ENCODE peak calls at places on chromosomes 3 and 15, in seven cellular contexts. One of them, this sample, is unnamed.

GRCh38 chr15:82647045-82647834 is at the start of gene CPEB1:
- DNase-seq in NCI-H2081: peak
- DNase-seq in HS-5: peak
- DNase-seq in H9: peak
- DNase-seq in progenitor cell of endocrine pancreas: no peak
- DNase-seq in neural crest cell: peak
- DNase-seq in posterior cingulate gyrus: peak
- DNase-seq in this sample: no peak

GRCh38 chr3:97721446-97721845 is 43.1 kb upstream of the ARL6 start:
- DNase-seq in H9: no peak
- DNase-seq in posterior cingulate gyrus: no peak
- DNase-seq in NCI-H2081: no peak
- DNase-seq in neural crest cell: no peak
- DNase-seq in HS-5: no peak
- DNase-seq in progenitor cell of endocrine pancreas: no peak
- DNase-seq in this sample: no peak

GRCh38 chr3:46869440-46869839 is 6.2 kb upstream of the MYL3 start:
- DNase-seq in neural crest cell: no peak
- DNase-seq in posterior cingulate gyrus: no peak
- DNase-seq in NCI-H2081: no peak
- DNase-seq in H9: no peak
- DNase-seq in HS-5: no peak
- DNase-seq in progenitor cell of endocrine pancreas: no peak
- DNase-seq in this sample: no peak

GRCh38 chr3:167228135-167228534 is 152.0 kb downstream of the ZBBX start:
- DNase-seq in NCI-H2081: no peak
- DNase-seq in HS-5: peak
- DNase-seq in neural crest cell: no peak
- DNase-seq in progenitor cell of endocrine pancreas: no peak
- DNase-seq in H9: no peak
- DNase-seq in posterior cingulate gyrus: no peak
- DNase-seq in this sample: peak

GRCh38 chr3:97911459-97911858 is 60.8 kb downstream of the RIOX2 start:
- DNase-seq in H9: no peak
- DNase-seq in neural crest cell: no peak
- DNase-seq in progenitor cell of endocrine pancreas: no peak
- DNase-seq in HS-5: no peak
- DNase-seq in NCI-H2081: no peak
- DNase-seq in posterior cingulate gyrus: no peak
- DNase-seq in this sample: no peak

GRCh38 chr3:29932662-29933316 is 651.9 kb downstream of the RBMS3 start:
- DNase-seq in H9: no peak
- DNase-seq in posterior cingulate gyrus: no peak
- DNase-seq in progenitor cell of endocrine pancreas: no peak
- DNase-seq in neural crest cell: no peak
- DNase-seq in HS-5: no peak
- DNase-seq in NCI-H2081: no peak
- DNase-seq in this sample: no peak

GRCh38 chr3:66076861-66077495 is 38.3 kb upstream of the MAGI1 start:
- DNase-seq in HS-5: peak
- DNase-seq in H9: no peak
- DNase-seq in posterior cingulate gyrus: no peak
- DNase-seq in neural crest cell: no peak
- DNase-seq in NCI-H2081: no peak
- DNase-seq in progenitor cell of endocrine pancreas: no peak
- DNase-seq in this sample: no peak

GRCh38 chr3:31341130-31341529 is 191.6 kb upstream of the STT3B start:
- DNase-seq in posterior cingulate gyrus: no peak
- DNase-seq in progenitor cell of endocrine pancreas: no peak
- DNase-seq in neural crest cell: no peak
- DNase-seq in HS-5: no peak
- DNase-seq in H9: peak
- DNase-seq in NCI-H2081: no peak
- DNase-seq in this sample: no peak

GRCh38 chr3:176431073-176431472 is 766.2 kb downstream of the TBL1XR1 start:
- DNase-seq in NCI-H2081: no peak
- DNase-seq in progenitor cell of endocrine pancreas: no peak
- DNase-seq in posterior cingulate gyrus: no peak
- DNase-seq in HS-5: no peak
- DNase-seq in neural crest cell: no peak
- DNase-seq in H9: no peak
- DNase-seq in this sample: no peak

GRCh38 chr3:193782280-193782654 is 189.3 kb downstream of the OPA1 start:
- DNase-seq in HS-5: no peak
- DNase-seq in NCI-H2081: no peak
- DNase-seq in neural crest cell: no peak
- DNase-seq in H9: peak
- DNase-seq in posterior cingulate gyrus: no peak
- DNase-seq in progenitor cell of endocrine pancreas: peak
- DNase-seq in this sample: peak

GRCh38 chr15:83611312-83611711 is 42.6 kb upstream of the ADAMTSL3 start:
- DNase-seq in posterior cingulate gyrus: no peak
- DNase-seq in NCI-H2081: no peak
- DNase-seq in H9: no peak
- DNase-seq in progenitor cell of endocrine pancreas: no peak
- DNase-seq in HS-5: no peak
- DNase-seq in neural crest cell: no peak
- DNase-seq in this sample: no peak

GRCh38 chr3:86937306-86937791 is 53.6 kb downstream of the VGLL3 start:
- DNase-seq in progenitor cell of endocrine pancreas: no peak
- DNase-seq in HS-5: no peak
- DNase-seq in posterior cingulate gyrus: no peak
- DNase-seq in NCI-H2081: no peak
- DNase-seq in neural crest cell: no peak
- DNase-seq in H9: no peak
- DNase-seq in this sample: no peak

GRCh38 chr3:72535789-72536188 is 312.5 kb downstream of the SHQ1 start:
- DNase-seq in posterior cingulate gyrus: no peak
- DNase-seq in H9: no peak
- DNase-seq in progenitor cell of endocrine pancreas: no peak
- DNase-seq in HS-5: no peak
- DNase-seq in NCI-H2081: no peak
- DNase-seq in neural crest cell: no peak
- DNase-seq in this sample: no peak

GRCh38 chr3:49017978-49018706 is at the start of gene DALRD3:
- DNase-seq in NCI-H2081: peak
- DNase-seq in neural crest cell: peak
- DNase-seq in H9: peak
- DNase-seq in HS-5: no peak
- DNase-seq in posterior cingulate gyrus: peak
- DNase-seq in progenitor cell of endocrine pancreas: peak
- DNase-seq in this sample: peak

GRCh38 chr15:42836251-42836650 is 84.3 kb downstream of the TTBK2 start:
- DNase-seq in HS-5: no peak
- DNase-seq in posterior cingulate gyrus: no peak
- DNase-seq in NCI-H2081: no peak
- DNase-seq in progenitor cell of endocrine pancreas: no peak
- DNase-seq in neural crest cell: no peak
- DNase-seq in H9: no peak
- DNase-seq in this sample: no peak

GRCh38 chr3:128352326-128352725 is 114.4 kb downstream of the DNAJB8 start:
- DNase-seq in NCI-H2081: no peak
- DNase-seq in progenitor cell of endocrine pancreas: no peak
- DNase-seq in HS-5: no peak
- DNase-seq in posterior cingulate gyrus: no peak
- DNase-seq in H9: no peak
- DNase-seq in neural crest cell: no peak
- DNase-seq in this sample: no peak

GRCh38 chr15:94004697-94005096 is 226.7 kb upstream of the MCTP2 start:
- DNase-seq in H9: no peak
- DNase-seq in HS-5: no peak
- DNase-seq in neural crest cell: no peak
- DNase-seq in NCI-H2081: no peak
- DNase-seq in progenitor cell of endocrine pancreas: no peak
- DNase-seq in posterior cingulate gyrus: no peak
- DNase-seq in this sample: no peak

GRCh38 chr3:35965908-35966307 is 326.6 kb downstream of the ARPP21 start:
- DNase-seq in progenitor cell of endocrine pancreas: no peak
- DNase-seq in NCI-H2081: peak
- DNase-seq in HS-5: no peak
- DNase-seq in H9: no peak
- DNase-seq in neural crest cell: no peak
- DNase-seq in posterior cingulate gyrus: no peak
- DNase-seq in this sample: no peak

GRCh38 chr3:36908647-36909180 is 36.1 kb downstream of the TRANK1 start:
- DNase-seq in progenitor cell of endocrine pancreas: no peak
- DNase-seq in posterior cingulate gyrus: no peak
- DNase-seq in HS-5: no peak
- DNase-seq in H9: no peak
- DNase-seq in NCI-H2081: no peak
- DNase-seq in neural crest cell: no peak
- DNase-seq in this sample: no peak

GRCh38 chr3:178966299-178967183 is 105.1 kb downstream of the ZMAT3 start:
- DNase-seq in HS-5: peak
- DNase-seq in neural crest cell: no peak
- DNase-seq in progenitor cell of endocrine pancreas: no peak
- DNase-seq in NCI-H2081: peak
- DNase-seq in posterior cingulate gyrus: no peak
- DNase-seq in H9: no peak
- DNase-seq in this sample: peak

GRCh38 chr3:140953028-140953960 is 11.7 kb downstream of the SLC25A36 start:
- DNase-seq in neural crest cell: no peak
- DNase-seq in H9: no peak
- DNase-seq in progenitor cell of endocrine pancreas: no peak
- DNase-seq in posterior cingulate gyrus: no peak
- DNase-seq in NCI-H2081: no peak
- DNase-seq in HS-5: no peak
- DNase-seq in this sample: peak

GRCh38 chr15:32646304-32646703 is 4.8 kb downstream of the SCG5 start:
- DNase-seq in H9: no peak
- DNase-seq in progenitor cell of endocrine pancreas: no peak
- DNase-seq in neural crest cell: no peak
- DNase-seq in NCI-H2081: peak
- DNase-seq in HS-5: no peak
- DNase-seq in posterior cingulate gyrus: no peak
- DNase-seq in this sample: no peak

GRCh38 chr3:180321534-180321933 is 280.4 kb upstream of the TTC14 start:
- DNase-seq in HS-5: no peak
- DNase-seq in NCI-H2081: no peak
- DNase-seq in H9: no peak
- DNase-seq in progenitor cell of endocrine pancreas: no peak
- DNase-seq in neural crest cell: no peak
- DNase-seq in posterior cingulate gyrus: no peak
- DNase-seq in this sample: no peak

GRCh38 chr3:168094877-168095610 is 680 bp downstream of the GOLIM4 start:
- DNase-seq in NCI-H2081: peak
- DNase-seq in posterior cingulate gyrus: peak
- DNase-seq in progenitor cell of endocrine pancreas: peak
- DNase-seq in HS-5: peak
- DNase-seq in neural crest cell: peak
- DNase-seq in H9: peak
- DNase-seq in this sample: no peak

GRCh38 chr15:50828610-50829206 is 63.2 kb upstream of the SPPL2A start:
- DNase-seq in HS-5: peak
- DNase-seq in posterior cingulate gyrus: no peak
- DNase-seq in progenitor cell of endocrine pancreas: no peak
- DNase-seq in H9: no peak
- DNase-seq in neural crest cell: no peak
- DNase-seq in NCI-H2081: no peak
- DNase-seq in this sample: peak

GRCh38 chr3:112086018-112086854 is at the start of gene C3orf52:
- DNase-seq in posterior cingulate gyrus: peak
- DNase-seq in HS-5: peak
- DNase-seq in progenitor cell of endocrine pancreas: peak
- DNase-seq in H9: peak
- DNase-seq in NCI-H2081: peak
- DNase-seq in neural crest cell: peak
- DNase-seq in this sample: no peak

GRCh38 chr3:35141406-35141805 is 497.9 kb upstream of the ARPP21 start:
- DNase-seq in neural crest cell: no peak
- DNase-seq in H9: no peak
- DNase-seq in NCI-H2081: no peak
- DNase-seq in progenitor cell of endocrine pancreas: no peak
- DNase-seq in posterior cingulate gyrus: no peak
- DNase-seq in HS-5: no peak
- DNase-seq in this sample: no peak

GRCh38 chr3:111303760-111304159 is 232.1 kb downstream of the NECTIN3 start:
- DNase-seq in posterior cingulate gyrus: no peak
- DNase-seq in HS-5: peak
- DNase-seq in neural crest cell: no peak
- DNase-seq in NCI-H2081: no peak
- DNase-seq in progenitor cell of endocrine pancreas: no peak
- DNase-seq in H9: no peak
- DNase-seq in this sample: no peak

GRCh38 chr15:65032823-65033537 is 3.5 kb upstream of the MTFMT start:
- DNase-seq in neural crest cell: peak
- DNase-seq in NCI-H2081: no peak
- DNase-seq in HS-5: no peak
- DNase-seq in progenitor cell of endocrine pancreas: peak
- DNase-seq in H9: peak
- DNase-seq in posterior cingulate gyrus: peak
- DNase-seq in this sample: no peak

GRCh38 chr3:78845605-78846004 is 922.2 kb downstream of the ROBO1 start:
- DNase-seq in posterior cingulate gyrus: no peak
- DNase-seq in progenitor cell of endocrine pancreas: no peak
- DNase-seq in HS-5: no peak
- DNase-seq in NCI-H2081: peak
- DNase-seq in H9: no peak
- DNase-seq in neural crest cell: no peak
- DNase-seq in this sample: no peak